ENCODE peak calls at places on chromosomes 2 and 18, in seven cellular contexts. R is pons; U is NB4; M is dorsolateral prefrontal cortex; C is posterior vena cava; E is activated CD4-positive, CD25-positive, alpha-beta regulatory T cell treated with anti-CD3 and anti-CD28 coated beads, Interleukin-2, amount 50 U/mL, for 72 hours; X is ACHN. Q is an unnamed sample.
A peak's percentile ranks its signal among the peaks of the same experiment; 100 is the strongest.

GRCh38 chr2:28754321-28754720 is 2.7 kb downstream of the PPP1CB start:
- DNase-seq in M (no peak), C (no peak), U (peak; percentile 32), X (no peak), E (no peak), R (no peak), Q (no peak)

GRCh38 chr2:50018938-50019337 is 864.6 kb upstream of the FSHR start:
- DNase-seq in U (peak; percentile 40), M (no peak), C (no peak), X (no peak), R (no peak), E (no peak), Q (no peak)

GRCh38 chr2:35251156-35251555 is 1104.4 kb upstream of the CRIM1 start:
- DNase-seq in R (no peak), X (no peak), C (no peak), E (no peak), M (no peak), U (no peak), Q (no peak)

GRCh38 chr2:160355080-160355479 is 138.5 kb downstream of the RBMS1 start:
- DNase-seq in C (no peak), R (no peak), X (no peak), E (no peak), U (no peak), M (no peak), Q (no peak)

GRCh38 chr2:47503481-47504070 is 100.6 kb downstream of the MSH2 start:
- DNase-seq in X (no peak), M (no peak), C (peak; percentile 48), R (no peak), U (no peak), E (no peak), Q (no peak)

GRCh38 chr2:32008811-32009478 is 1.9 kb downstream of the MEMO1 start:
- DNase-seq in C (no peak), M (no peak), R (peak; percentile 27), E (no peak), X (peak; percentile 14), U (peak; percentile 37), Q (no peak)

GRCh38 chr2:104476563-104476988 is 377.3 kb upstream of the POU3F3 start:
- DNase-seq in U (no peak), X (no peak), R (peak; percentile 91), E (no peak), C (no peak), M (no peak), Q (no peak)

GRCh38 chr2:165793161-165793778 is 777 bp downstream of the GALNT3 start:
- DNase-seq in M (no peak), E (no peak), C (peak; percentile 79), X (no peak), U (peak; percentile 57), R (no peak), Q (no peak)

GRCh38 chr18:54805571-54806334 is 22.5 kb upstream of the RAB27B start:
- DNase-seq in M (no peak), X (no peak), C (no peak), U (peak; percentile 91), R (no peak), E (no peak), Q (no peak)

GRCh38 chr2:5777089-5777488 is 84.9 kb downstream of the SOX11 start:
- DNase-seq in C (no peak), R (no peak), M (no peak), U (no peak), X (no peak), E (no peak), Q (no peak)

GRCh38 chr2:63789318-63790051 is 52.2 kb upstream of the UGP2 start:
- DNase-seq in R (no peak), M (no peak), U (no peak), X (no peak), E (no peak), C (no peak), Q (no peak)

GRCh38 chr18:12031836-12032235 is 50.5 kb downstream of the IMPA2 start:
- DNase-seq in X (no peak), E (no peak), U (no peak), M (no peak), C (peak; percentile 94), R (no peak), Q (peak; percentile 47)

GRCh38 chr18:42363446-42363845 is 408.4 kb downstream of the PIK3C3 start:
- DNase-seq in U (no peak), X (no peak), R (no peak), E (no peak), C (no peak), M (no peak), Q (no peak)

GRCh38 chr18:41324934-41325333 is 630.1 kb upstream of the PIK3C3 start:
- DNase-seq in M (no peak), X (no peak), E (no peak), R (no peak), U (no peak), C (no peak), Q (no peak)

GRCh38 chr2:180463608-180464007 is 456.5 kb upstream of the CWC22 start:
- DNase-seq in R (no peak), X (no peak), C (no peak), U (no peak), E (no peak), M (no peak), Q (no peak)

GRCh38 chr2:39875182-39875913 is 96.3 kb upstream of the THUMPD2 start:
- DNase-seq in C (no peak), M (no peak), U (peak; percentile 13), X (no peak), E (no peak), R (peak; percentile 42), Q (peak; percentile 29)

GRCh38 chr2:218982312-218983262 is 2.4 kb downstream of the FEV start:
- DNase-seq in M (no peak), X (no peak), U (peak; percentile 53), E (no peak), C (peak; percentile 57), R (no peak), Q (no peak)

GRCh38 chr18:74515620-74516231 is 18.6 kb upstream of the CNDP1 start:
- DNase-seq in U (no peak), C (peak; percentile 65), R (no peak), E (no peak), M (no peak), X (no peak), Q (no peak)

GRCh38 chr2:121828281-121828731 is 72.9 kb downstream of the TSN start:
- DNase-seq in U (no peak), X (no peak), M (no peak), E (no peak), C (no peak), R (no peak), Q (no peak)

GRCh38 chr2:239765076-239765845 is 259.9 kb downstream of the NDUFA10 start:
- DNase-seq in U (no peak), R (no peak), X (no peak), C (peak; percentile 46), M (peak; percentile 22), E (no peak), Q (no peak)

GRCh38 chr2:106523980-106524665 is 37.0 kb downstream of the CD8B2 start:
- DNase-seq in M (no peak), E (no peak), X (no peak), U (peak; percentile 86), R (no peak), C (no peak), Q (no peak)

GRCh38 chr2:236545814-236546480 is 23.7 kb upstream of the ACKR3 start:
- DNase-seq in U (no peak), X (no peak), M (no peak), R (no peak), C (no peak), E (no peak), Q (no peak)

GRCh38 chr2:216596234-216596985 is 36.8 kb upstream of the IGFBP2 start:
- DNase-seq in U (no peak), C (no peak), R (no peak), E (no peak), M (no peak), X (no peak), Q (no peak)

GRCh38 chr18:78548261-78549058 is 431.2 kb upstream of the SALL3 start:
- DNase-seq in C (no peak), U (no peak), X (no peak), E (no peak), R (no peak), M (no peak), Q (no peak)

GRCh38 chr2:174510583-174511189 is 23.9 kb upstream of the GPR155 start:
- DNase-seq in M (no peak), R (no peak), U (peak; percentile 52), E (no peak), C (no peak), X (peak; percentile 46), Q (no peak)

GRCh38 chr2:224025874-224026273 is 13.2 kb downstream of the SERPINE2 start:
- DNase-seq in R (no peak), U (peak; percentile 95), C (no peak), X (no peak), E (peak; percentile 45), M (no peak), Q (no peak)

GRCh38 chr18:35267809-35268208 is 22.2 kb downstream of the ZSCAN30 start:
- DNase-seq in M (no peak), X (no peak), E (no peak), R (no peak), C (peak; percentile 86), U (no peak), Q (no peak)